ENCODE peak calls at places on chromosomes 12 and 14, in five cellular contexts. W is HCT116, M is MM.1S, G is psoas muscle, J is heart left ventricle. U is an unnamed sample.

GRCh38 chr12:80593766-80594165 is 113.7 kb upstream of the MYF6 start:
- DNase-seq in W (no peak), M (no peak), G (no peak), J (no peak), U (no peak)

GRCh38 chr14:38502241-38502640 is 246.3 kb upstream of the CLEC14A start:
- DNase-seq in W (no peak), M (no peak), G (no peak), J (no peak), U (no peak)

GRCh38 chr12:105423921-105424320 is 93.4 kb downstream of the C12orf75 start:
- DNase-seq in W (no peak), M (no peak), G (no peak), J (no peak), U (no peak)

GRCh38 chr12:88150063-88150462 is 8.0 kb downstream of the TMTC3 start:
- DNase-seq in W (no peak), M (no peak), G (no peak), J (no peak), U (no peak)

GRCh38 chr14:98293527-98293926 is 978.5 kb downstream of the BCL11B start:
- DNase-seq in W (no peak), M (no peak), G (no peak), J (no peak), U (no peak)

GRCh38 chr12:68317047-68317667 is 15.0 kb downstream of the MDM1 start:
- DNase-seq in W (peak), M (peak), G (no peak), J (peak), U (no peak)

GRCh38 chr12:42935756-42936155 is 346.2 kb upstream of the PRICKLE1 start:
- DNase-seq in W (no peak), M (no peak), G (no peak), J (no peak), U (no peak)

GRCh38 chr12:106671840-106672239 is 89.0 kb downstream of the RFX4 start:
- DNase-seq in W (no peak), M (no peak), G (no peak), J (no peak), U (no peak)

GRCh38 chr12:67034110-67034879 is 234.9 kb upstream of the CAND1 start:
- DNase-seq in W (no peak), M (no peak), G (no peak), J (no peak), U (no peak)

GRCh38 chr14:94110552-94111181 is at the start of gene IFI27:
- DNase-seq in W (no peak), M (no peak), G (no peak), J (peak), U (peak)

GRCh38 chr14:58749066-58749669 is 111.4 kb downstream of the DACT1 start:
- DNase-seq in W (peak), M (peak), G (no peak), J (no peak), U (peak)

GRCh38 chr14:30362369-30363218 is 196.4 kb upstream of the G2E3 start:
- DNase-seq in W (no peak), M (no peak), G (no peak), J (no peak), U (no peak)

GRCh38 chr12:5912011-5912410 is 33.0 kb downstream of the ANO2 start:
- DNase-seq in W (no peak), M (no peak), G (no peak), J (no peak), U (no peak)

GRCh38 chr12:80268924-80269749 is 169.8 kb downstream of the OTOGL start:
- DNase-seq in W (peak), M (no peak), G (no peak), J (no peak), U (no peak)

GRCh38 chr12:3176754-3177153 is 99.6 kb downstream of the TSPAN9 start:
- DNase-seq in W (no peak), M (no peak), G (peak), J (no peak), U (no peak)

GRCh38 chr12:128268348-128268725 is 1.4 kb downstream of the TMEM132C start:
- DNase-seq in W (no peak), M (no peak), G (no peak), J (no peak), U (no peak)

GRCh38 chr14:92729632-92730358 is 18.6 kb downstream of the LGMN start:
- DNase-seq in W (no peak), M (no peak), G (no peak), J (no peak), U (no peak)

GRCh38 chr14:105067140-105067968 is 2.1 kb upstream of the GPR132 start:
- DNase-seq in W (no peak), M (peak), G (peak), J (no peak), U (no peak)

GRCh38 chr12:80937391-80938238 is at the start of gene LIN7A:
- DNase-seq in W (no peak), M (no peak), G (peak), J (peak), U (peak)

GRCh38 chr12:130027798-130028197 is 124.0 kb upstream of the TMEM132D start:
- DNase-seq in W (no peak), M (no peak), G (no peak), J (no peak), U (no peak)

GRCh38 chr12:51908876-51909592 is 1.7 kb downstream of the ACVRL1 start:
- DNase-seq in W (no peak), M (no peak), G (no peak), J (no peak), U (no peak)

GRCh38 chr14:89952581-89952980 is 1.9 kb downstream of the EFCAB11 start:
- DNase-seq in W (no peak), M (no peak), G (no peak), J (no peak), U (no peak)

GRCh38 chr12:114685320-114685781 is 1.4 kb upstream of the TBX3 start:
- DNase-seq in W (no peak), M (no peak), G (no peak), J (no peak), U (no peak)
- H3K27ac ChIP-seq in W (peak), M (no peak), G (peak), J (no peak), U (peak)

GRCh38 chr14:77303417-77304156 is 17.1 kb downstream of the POMT2 start:
- DNase-seq in W (peak), M (no peak), G (no peak), J (no peak), U (no peak)

GRCh38 chr14:77301103-77301502 is 19.6 kb downstream of the POMT2 start:
- DNase-seq in W (peak), M (no peak), G (peak), J (peak), U (peak)

GRCh38 chr14:77305696-77306095 is 15.0 kb downstream of the POMT2 start:
- DNase-seq in W (no peak), M (no peak), G (no peak), J (no peak), U (no peak)

GRCh38 chr14:77299776-77300175 is 20.9 kb downstream of the POMT2 start:
- DNase-seq in W (no peak), M (no peak), G (no peak), J (no peak), U (no peak)

GRCh38 chr14:77302926-77303325 is 17.8 kb downstream of the POMT2 start:
- DNase-seq in W (peak), M (no peak), G (no peak), J (no peak), U (no peak)
- H3K27ac ChIP-seq in W (no peak), M (no peak), G (peak), J (no peak), U (no peak)

GRCh38 chr12:54217309-54217661 is 28.5 kb upstream of the SMUG1 start:
- DNase-seq in W (no peak), M (no peak), G (no peak), J (no peak), U (no peak)

GRCh38 chr12:54215990-54216579 is 27.3 kb upstream of the SMUG1 start:
- DNase-seq in W (no peak), M (no peak), G (no peak), J (peak), U (peak)

GRCh38 chr12:54217774-54218221 is 29.0 kb upstream of the SMUG1 start:
- DNase-seq in W (no peak), M (peak), G (no peak), J (no peak), U (no peak)

GRCh38 chr12:54214553-54215374 is 26.0 kb upstream of the SMUG1 start:
- DNase-seq in W (peak), M (peak), G (peak), J (peak), U (peak)

DNA sequence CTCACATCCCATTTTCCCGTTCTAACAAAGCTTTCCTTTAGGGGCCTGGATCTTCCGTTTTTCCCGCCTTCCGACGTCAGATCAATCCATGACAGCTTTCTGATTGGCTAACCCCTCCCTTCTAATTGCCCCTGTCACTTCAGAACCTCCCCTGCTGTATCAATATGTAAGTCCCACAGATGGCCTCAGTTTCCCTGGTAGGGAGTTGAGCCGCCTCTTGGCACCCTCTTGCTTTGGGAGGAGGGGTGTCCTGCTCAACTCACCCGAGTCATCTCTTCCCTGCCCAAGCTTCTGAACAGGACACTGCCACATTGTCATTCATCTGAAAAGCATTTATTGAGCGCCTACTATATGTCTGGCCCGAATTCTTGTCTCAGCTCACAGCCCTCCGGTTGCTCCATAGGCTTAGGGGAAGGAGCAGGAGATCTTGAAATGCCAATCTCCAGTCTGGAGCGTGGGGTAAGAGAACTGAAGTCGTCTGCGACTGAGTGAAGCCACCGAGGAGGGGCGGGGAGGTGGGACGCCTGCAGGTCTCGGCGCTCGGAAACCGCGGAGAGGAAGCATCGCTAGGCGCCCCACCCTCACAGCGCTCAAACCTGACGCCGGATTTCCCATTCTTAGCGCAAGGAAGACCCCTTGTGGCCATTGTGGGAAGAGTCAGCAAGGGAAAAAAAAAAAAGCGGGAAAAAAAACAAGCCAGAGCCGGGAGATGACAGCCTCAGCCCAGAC is 28.0 kb upstream of the SMUG1 start:
- DNase-seq in W (peak), M (peak), G (peak), J (peak), U (peak)
- H3K27ac ChIP-seq in W (no peak), M (no peak), G (no peak), J (no peak), U (no peak)

GRCh38 chr12:1798734-1799067 is 21.7 kb upstream of the LRTM2 start:
- DNase-seq in W (no peak), M (no peak), G (peak), J (no peak), U (no peak)

GRCh38 chr12:1796515-1797010 is 23.8 kb upstream of the LRTM2 start:
- DNase-seq in W (no peak), M (peak), G (peak), J (peak), U (peak)

GRCh38 chr12:1797991-1798733 is 22.2 kb upstream of the LRTM2 start:
- DNase-seq in W (no peak), M (no peak), G (peak), J (peak), U (peak)

GRCh38 chr12:1795785-1796514 is 24.4 kb upstream of the LRTM2 start:
- DNase-seq in W (peak), M (peak), G (peak), J (peak), U (peak)

GRCh38 chr12:1797011-1797901 is 23.1 kb upstream of the LRTM2 start:
- DNase-seq in W (no peak), M (peak), G (peak), J (peak), U (peak)
- H3K27ac ChIP-seq in W (peak), M (no peak), G (peak), J (peak), U (peak)

DNA sequence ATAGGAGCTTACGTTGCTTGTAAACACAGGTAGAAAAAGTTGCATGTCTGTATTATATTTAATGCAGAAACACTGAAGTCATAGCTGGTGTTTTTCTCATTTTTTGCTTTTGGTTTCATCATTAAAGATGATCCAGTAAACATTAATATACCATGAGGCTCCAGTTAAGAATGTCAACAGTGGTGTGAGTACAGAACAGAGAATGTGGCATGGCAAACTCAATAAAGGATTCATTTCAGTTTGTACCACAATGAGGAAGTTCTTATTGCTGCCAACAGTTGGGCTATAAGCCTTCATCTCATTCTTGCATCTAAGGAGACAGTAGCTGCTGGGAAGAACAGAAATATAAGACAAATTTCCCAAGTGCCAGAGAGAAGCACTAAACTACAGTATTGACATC is 72.1 kb upstream of the ST8SIA1 start:
- DNase-seq in W (no peak), M (no peak), G (no peak), J (no peak), U (no peak)
- H3K27ac ChIP-seq in W (no peak), M (no peak), G (no peak), J (no peak), U (no peak)

DNA sequence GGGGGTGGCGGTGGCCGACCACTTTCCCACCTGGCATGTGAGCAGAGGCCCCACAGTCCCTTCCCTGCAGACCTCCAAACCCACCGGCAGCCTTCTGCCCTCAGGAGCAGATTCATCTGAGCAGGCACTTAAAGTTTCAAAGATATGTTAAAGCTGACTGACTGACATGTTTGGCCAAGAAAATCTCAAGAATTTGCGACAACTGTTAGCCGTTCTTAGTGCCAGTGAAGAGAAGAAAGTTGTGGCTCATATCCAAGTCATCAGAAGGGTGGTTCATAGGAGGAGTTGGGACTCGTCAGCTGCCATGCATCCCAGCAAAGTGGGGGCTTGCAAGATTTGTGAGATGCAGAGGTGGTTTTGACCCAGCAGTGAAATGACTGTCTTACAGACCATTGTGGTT is 27.2 kb downstream of the ELK3 start:
- DNase-seq in W (no peak), M (no peak), G (no peak), J (no peak), U (no peak)
- H3K27ac ChIP-seq in W (no peak), M (no peak), G (no peak), J (no peak), U (no peak)

GRCh38 chr14:35336171-35337073 is 44.2 kb downstream of the PSMA6 start:
- DNase-seq in W (no peak), M (no peak), G (peak), J (peak), U (peak)

GRCh38 chr14:35335388-35336092 is 43.4 kb downstream of the PSMA6 start:
- DNase-seq in W (no peak), M (no peak), G (peak), J (peak), U (no peak)

GRCh38 chr14:35337074-35337556 is 44.9 kb downstream of the PSMA6 start:
- DNase-seq in W (no peak), M (no peak), G (no peak), J (no peak), U (no peak)

GRCh38 chr14:35338731-35339405 is 46.7 kb downstream of the PSMA6 start:
- DNase-seq in W (no peak), M (no peak), G (no peak), J (no peak), U (no peak)

GRCh38 chr14:35337557-35338255 is 45.5 kb downstream of the PSMA6 start:
- DNase-seq in W (no peak), M (no peak), G (no peak), J (no peak), U (peak)
- H3K27ac ChIP-seq in W (peak), M (no peak), G (peak), J (peak), U (peak)